ENCODE peak calls at places on chromosomes 11 and 22, in nine cellular contexts. O is AG09319, E is kidney, I is GM04504, Z is PC-9, S is RWPE1, W is adipocyte, G is globus pallidus, M is substantia nigra. F is an unnamed sample.

GRCh38 chr11:62120001-62120400 is 3.8 kb upstream of the INCENP start:
- DNase-seq in O (no peak), M (no peak), Z (no peak), E (no peak), W (no peak), G (no peak), S (no peak), I (no peak), F (no peak)

GRCh38 chr11:100545970-100546369 is 141.1 kb upstream of the ARHGAP42 start:
- DNase-seq in M (no peak), E (no peak), S (no peak), O (no peak), Z (no peak), G (no peak), I (no peak), W (no peak), F (no peak)

GRCh38 chr11:35730254-35730653 is 67.7 kb downstream of the TRIM44 start:
- DNase-seq in E (no peak), S (no peak), G (no peak), O (no peak), M (no peak), Z (no peak), W (no peak), I (no peak), F (no peak)

GRCh38 chr11:76415073-76415472 is 29.7 kb upstream of the EMSY start:
- DNase-seq in W (no peak), Z (no peak), S (peak), E (no peak), I (no peak), M (no peak), G (no peak), O (no peak), F (no peak)

GRCh38 chr22:38122616-38123015 is 12.1 kb upstream of the BAIAP2L2 start:
- DNase-seq in G (no peak), M (no peak), O (no peak), S (no peak), Z (no peak), I (no peak), E (no peak), W (no peak), F (no peak)

GRCh38 chr11:72079776-72080325 is 491 bp downstream of the NUMA1 start:
- DNase-seq in E (no peak), O (no peak), I (no peak), G (no peak), M (no peak), Z (no peak), S (no peak), W (peak), F (no peak)

GRCh38 chr22:38353142-38353629 is 36.0 kb upstream of the CSNK1E start:
- DNase-seq in S (peak), M (peak), I (peak), Z (peak), G (peak), W (peak), O (peak), E (peak), F (peak)

GRCh38 chr11:86151188-86152005 is 82.5 kb upstream of the PICALM start:
- DNase-seq in G (peak), I (no peak), S (no peak), M (peak), W (peak), O (no peak), Z (peak), E (peak), F (no peak)

GRCh38 chr22:39906207-39906606 is 5.3 kb downstream of the GRAP2 start:
- DNase-seq in E (no peak), S (no peak), O (no peak), G (no peak), I (no peak), W (no peak), Z (no peak), M (no peak), F (no peak)

GRCh38 chr11:69126286-69126685 is 29.4 kb upstream of the SMIM38 start:
- DNase-seq in S (no peak), M (no peak), G (no peak), Z (no peak), I (no peak), O (no peak), E (peak), W (no peak), F (no peak)

GRCh38 chr11:100830295-100830694 is 143.2 kb downstream of the ARHGAP42 start:
- DNase-seq in I (no peak), G (no peak), W (no peak), O (no peak), S (no peak), Z (no peak), E (peak), M (no peak), F (no peak)

GRCh38 chr11:68411501-68411991 is 49.0 kb upstream of the PPP6R3 start:
- DNase-seq in O (no peak), E (no peak), W (no peak), G (no peak), M (no peak), I (no peak), Z (no peak), S (no peak), F (no peak)

GRCh38 chr11:133134561-133135173 is 397.6 kb downstream of the OPCML start:
- DNase-seq in I (no peak), E (no peak), W (peak), M (peak), S (peak), O (no peak), Z (peak), G (peak), F (no peak)

GRCh38 chr11:76685237-76685636 is 14.7 kb upstream of the LRRC32 start:
- DNase-seq in M (no peak), G (no peak), Z (no peak), E (no peak), I (no peak), W (no peak), S (no peak), O (no peak), F (no peak)

GRCh38 chr22:43152355-43153071 is 1.2 kb downstream of the TSPO start:
- DNase-seq in O (peak), E (peak), S (peak), G (peak), M (peak), W (peak), I (peak), Z (peak), F (no peak)

GRCh38 chr11:441418-442274 is at the start of gene ANO9:
- DNase-seq in I (no peak), E (peak), M (no peak), G (no peak), S (peak), W (no peak), O (no peak), Z (peak), F (no peak)

GRCh38 chr22:20156611-20157415 is 6.0 kb upstream of the CCDC188 start:
- DNase-seq in G (peak), M (peak), I (peak), W (peak), O (peak), E (peak), Z (peak), S (peak), F (peak)

GRCh38 chr11:19344661-19345518 is 104.1 kb upstream of the E2F8 start:
- DNase-seq in I (no peak), M (peak), E (peak), O (no peak), Z (peak), G (peak), W (no peak), S (peak), F (no peak)

GRCh38 chr11:31870609-31871309 is 59.6 kb upstream of the PAX6 start:
- DNase-seq in Z (peak), S (peak), E (peak), I (peak), G (peak), W (peak), O (peak), M (no peak), F (peak)

GRCh38 chr22:50027639-50028537 is 15.3 kb upstream of the IL17REL start:
- DNase-seq in Z (peak), G (no peak), O (no peak), W (no peak), E (peak), S (peak), I (no peak), M (no peak), F (no peak)

GRCh38 chr11:47986742-47987141 is 6.4 kb downstream of the PTPRJ start:
- DNase-seq in Z (peak), O (no peak), G (no peak), M (no peak), E (peak), S (no peak), I (no peak), W (no peak), F (peak)

GRCh38 chr11:83791557-83791956 is 505.4 kb upstream of the CCDC90B start:
- DNase-seq in O (no peak), W (no peak), M (no peak), S (no peak), Z (no peak), G (no peak), I (no peak), E (no peak), F (no peak)

GRCh38 chr11:55714982-55715888 is 53.2 kb downstream of the OR4C6 start:
- DNase-seq in W (no peak), I (no peak), Z (no peak), G (no peak), E (no peak), M (no peak), O (no peak), S (no peak), F (no peak)

GRCh38 chr11:116162541-116163230 is 610.1 kb downstream of the BUD13 start:
- DNase-seq in E (no peak), S (no peak), O (no peak), W (no peak), M (no peak), Z (no peak), G (no peak), I (no peak), F (no peak)

F was measured in HCT116.